ENCODE peak calls at places on chromosomes 7 and 10, in six cellular contexts. C is HFF-Myc, H is GM13977, S is progenitor cell of endocrine pancreas, K is H9, W is AG09309. G is an unnamed sample.

GRCh38 chr10:95509281-95509680 is 51.9 kb downstream of the SORBS1 start:
- DNase-seq in C (no peak), H (no peak), S (no peak), K (no peak), W (no peak), G (no peak)

GRCh38 chr10:13074562-13075451 is 25.2 kb upstream of the OPTN start:
- DNase-seq in C (peak; percentile 27), H (peak; percentile 74), S (peak; percentile 63), K (peak; percentile 75), W (peak; percentile 11), G (peak; percentile 76)

GRCh38 chr7:66626236-66626957 is 2.3 kb upstream of the KCTD7 start:
- DNase-seq in C (no peak), H (no peak), S (no peak), K (no peak), W (peak; percentile 16), G (no peak)

GRCh38 chr7:156892086-156892800 is 740 bp downstream of the LMBR1 start:
- DNase-seq in C (no peak), H (peak; percentile 69), S (peak; percentile 58), K (peak; percentile 80), W (no peak), G (peak; percentile 76)

GRCh38 chr10:30534465-30535144 is 94.9 kb downstream of the LYZL2 start:
- DNase-seq in C (peak; percentile 40), H (peak; percentile 54), S (peak; percentile 39), K (peak; percentile 66), W (peak; percentile 33), G (peak; percentile 87)

GRCh38 chr7:16688249-16688648 is 42.3 kb downstream of the BZW2 start:
- DNase-seq in C (no peak), H (no peak), S (no peak), K (no peak), W (no peak), G (peak; percentile 12)

GRCh38 chr10:67771200-67771599 is 66.8 kb downstream of the DNAJC12 start:
- DNase-seq in C (no peak), H (no peak), S (no peak), K (no peak), W (no peak), G (no peak)

GRCh38 chr10:4051011-4051407 is 266.0 kb upstream of the KLF6 start:
- DNase-seq in C (no peak), H (no peak), S (no peak), K (no peak), W (no peak), G (no peak)

GRCh38 chr7:157757776-157758467 is 421.1 kb downstream of the DNAJB6 start:
- DNase-seq in C (no peak), H (no peak), S (no peak), K (peak; percentile 43), W (no peak), G (no peak)

GRCh38 chr10:21075880-21076279 is 178.8 kb upstream of the NEBL start:
- DNase-seq in C (no peak), H (no peak), S (no peak), K (no peak), W (no peak), G (no peak)

GRCh38 chr7:916291-916941 is 38.1 kb downstream of the ADAP1 start:
- DNase-seq in C (no peak), H (no peak), S (no peak), K (no peak), W (no peak), G (no peak)

GRCh38 chr10:15141136-15142067 is 27.1 kb downstream of the NMT2 start:
- DNase-seq in C (no peak), H (peak; percentile 54), S (no peak), K (no peak), W (no peak), G (peak; percentile 60)

GRCh38 chr7:30184804-30185487 is 50.2 kb downstream of the MTURN start:
- DNase-seq in C (no peak), H (no peak), S (no peak), K (no peak), W (no peak), G (no peak)

GRCh38 chr10:100743626-100744135 is 1.7 kb upstream of the PAX2 start:
- DNase-seq in C (peak; percentile 16), H (peak; percentile 89), S (no peak), K (peak; percentile 71), W (no peak), G (peak; percentile 76)

GRCh38 chr10:71064413-71065118 is 147.8 kb upstream of the UNC5B start:
- DNase-seq in C (no peak), H (no peak), S (no peak), K (no peak), W (no peak), G (no peak)
- TF ChIP-seq CTCF in C (no peak), H (no peak), S (no peak), K (peak; percentile 60), W (no peak), G (no peak)

GRCh38 chr10:120600871-120601644 is 144.0 kb downstream of the PLPP4 start:
- DNase-seq in C (no peak), H (no peak), S (no peak), K (peak; percentile 68), W (no peak), G (peak; percentile 15)
- TF ChIP-seq CTCF in C (peak; percentile 39), H (no peak), S (peak; percentile 49), K (peak; percentile 69), W (peak; percentile 63), G (no peak)

GRCh38 chr10:127694580-127695193 is 42.3 kb upstream of the FOXI2 start:
- DNase-seq in C (no peak), H (peak; percentile 26), S (peak; percentile 23), K (peak; percentile 92), W (no peak), G (peak; percentile 69)
- TF ChIP-seq CTCF in C (peak; percentile 58), H (peak; percentile 55), S (peak; percentile 57), K (peak; percentile 96), W (peak; percentile 31), G (peak; percentile 64)

GRCh38 chr10:52818019-52818418 is 45.4 kb upstream of the MBL2 start:
- DNase-seq in C (peak; percentile 31), H (peak; percentile 22), S (no peak), K (no peak), W (peak; percentile 23), G (no peak)
- TF ChIP-seq CTCF in C (peak; percentile 51), H (peak; percentile 65), S (peak; percentile 71), K (peak; percentile 82), W (peak; percentile 66), G (peak; percentile 16)

G was measured in activated CD8-positive, alpha-beta T cell treated with anti-CD3 and anti-CD28 coated beads for 36 hours.